ENCODE peak calls at places on chromosomes 11 and 22, in ten cellular contexts. V is ACHN; P is stomach; W is stimulated activated CD8-positive, alpha-beta memory T cell treated with anti-CD3 and anti-CD28 coated beads, Interleukin-4, amount 100 ng/mL, for 24 hours; X is colonic mucosa; A is PC-9; R is stimulated activated CD4-positive, alpha-beta T cell treated with anti-CD3 and anti-CD28 coated beads, Interleukin-1b, Interleukin-23, amount 100 ng/mL, for 1 hour; E is GM12865; U is ovary; T is epithelial cell of prostate. Z is an unnamed sample.

GRCh38 chr11:7638710-7639642 is 34.3 kb downstream of the CYB5R2 start:
- DNase-seq in P (peak; percentile 45), R (no peak), E (peak; percentile 28), T (no peak), V (no peak), X (no peak), U (no peak), W (no peak), A (no peak), Z (no peak)

GRCh38 chr22:39946571-39947407 is 13.4 kb upstream of the TMA7B start:
- DNase-seq in A (no peak), R (no peak), V (no peak), U (no peak), X (no peak), P (no peak), W (no peak), T (no peak), E (peak; percentile 48), Z (no peak)

GRCh38 chr22:32024791-32025190 is 18.3 kb upstream of the SLC5A1 start:
- DNase-seq in V (peak; percentile 5), U (no peak), R (no peak), P (no peak), A (no peak), T (peak; percentile 57), E (no peak), W (no peak), X (no peak), Z (no peak)

GRCh38 chr11:30459821-30460220 is 126.3 kb downstream of the MPPED2 start:
- DNase-seq in W (no peak), U (no peak), R (no peak), V (no peak), A (no peak), E (no peak), X (no peak), P (no peak), T (no peak), Z (no peak)

GRCh38 chr22:49363526-49364230 is 464.0 kb downstream of the BRD1 start:
- DNase-seq in R (no peak), U (no peak), P (peak; percentile 20), T (no peak), E (no peak), A (no peak), V (no peak), W (no peak), X (peak; percentile 4), Z (no peak)

GRCh38 chr11:44622190-44622650 is 56.8 kb downstream of the CD82 start:
- DNase-seq in P (peak; percentile 13), X (peak; percentile 14), U (peak; percentile 25), R (no peak), E (no peak), A (no peak), W (no peak), V (no peak), T (no peak), Z (no peak)

GRCh38 chr11:69462106-69463045 is 19.1 kb upstream of the LINC01488 start:
- DNase-seq in X (peak; percentile 56), T (no peak), U (no peak), R (no peak), W (no peak), V (no peak), A (no peak), P (no peak), E (no peak), Z (no peak)

GRCh38 chr11:8697056-8697455 is 14.5 kb downstream of the RPL27A start:
- DNase-seq in E (no peak), V (no peak), R (no peak), P (no peak), X (no peak), W (no peak), U (no peak), T (no peak), A (no peak), Z (no peak)

GRCh38 chr22:34861787-34862186 is 204.2 kb upstream of the ISX start:
- DNase-seq in X (no peak), T (no peak), A (no peak), U (no peak), P (no peak), W (no peak), E (peak; percentile 59), R (no peak), V (no peak), Z (no peak)

GRCh38 chr11:6251990-6252473 is 7.6 kb upstream of the CCKBR start:
- DNase-seq in P (peak; percentile 86), W (no peak), X (no peak), E (no peak), A (no peak), T (no peak), V (no peak), R (no peak), U (peak; percentile 81), Z (no peak)

GRCh38 chr11:48095779-48096470 is 115.6 kb downstream of the PTPRJ start:
- DNase-seq in E (no peak), R (no peak), A (no peak), V (no peak), W (no peak), P (no peak), U (peak; percentile 68), T (no peak), X (no peak), Z (no peak)

GRCh38 chr11:540583-541432 is 3.5 kb downstream of the LRRC56 start:
- DNase-seq in U (peak; percentile 40), W (no peak), A (no peak), P (no peak), E (no peak), T (no peak), R (no peak), X (no peak), V (no peak), Z (no peak)

GRCh38 chr11:57479925-57480324 is 19.6 kb downstream of the RTN4RL2 start:
- DNase-seq in R (no peak), E (no peak), W (no peak), P (no peak), T (no peak), U (no peak), A (no peak), V (no peak), X (no peak), Z (no peak)

GRCh38 chr11:87425391-87425790 is 387.7 kb downstream of the TMEM135 start:
- DNase-seq in P (no peak), W (no peak), A (no peak), U (no peak), V (no peak), E (no peak), X (no peak), T (no peak), R (no peak), Z (no peak)

GRCh38 chr22:32627091-32627490 is 152.5 kb downstream of the FBXO7 start:
- DNase-seq in R (no peak), A (no peak), P (no peak), V (no peak), W (no peak), U (no peak), T (no peak), E (no peak), X (no peak), Z (no peak)

GRCh38 chr11:6353367-6353987 is 33.2 kb upstream of the CAVIN3 start:
- DNase-seq in R (peak; percentile 7), T (no peak), V (peak; percentile 39), A (peak; percentile 67), W (peak; percentile 20), X (peak; percentile 60), E (peak; percentile 74), P (peak; percentile 75), U (peak; percentile 66), Z (peak; percentile 36)

GRCh38 chr11:17010851-17011420 is 3.3 kb downstream of the PLEKHA7 start:
- DNase-seq in W (no peak), T (no peak), U (no peak), R (no peak), A (peak; percentile 15), V (no peak), P (no peak), E (no peak), X (no peak), Z (no peak)

GRCh38 chr11:47147250-47147649 is 29.4 kb downstream of the ARFGAP2 start:
- DNase-seq in V (no peak), P (no peak), E (no peak), W (no peak), A (no peak), T (no peak), U (no peak), R (no peak), X (no peak), Z (no peak)